ENCODE peak calls at places on chromosomes 2 and 18, in eight cellular contexts. Z is A549, Y is transverse colon, B is uterus, L is breast epithelium, U is heart left ventricle, N is GM12878, Q is K562. A is an unnamed sample.

GRCh38 chr2:128412181-128412871 is 93.7 kb upstream of the HS6ST1 start:
- DNase-seq in Z (no peak), Y (no peak), B (peak; percentile 8), L (no peak), U (peak; percentile 3), N (no peak), Q (no peak), A (no peak)

GRCh38 chr2:196162586-196163180 is 8.7 kb downstream of the STK17B start:
- DNase-seq in Z (no peak), Y (no peak), B (no peak), L (no peak), U (no peak), N (no peak), Q (no peak), A (no peak)

GRCh38 chr2:193561054-193561453 is 1366.3 kb upstream of the TMEFF2 start:
- DNase-seq in Z (no peak), Y (no peak), B (no peak), L (no peak), U (no peak), N (no peak), Q (no peak), A (no peak)

GRCh38 chr2:217654173-217654572 is 348.6 kb downstream of the TNS1 start:
- DNase-seq in Z (no peak), Y (no peak), B (no peak), L (no peak), U (no peak), N (no peak), Q (no peak), A (no peak)

GRCh38 chr2:30708491-30709290 is 98.6 kb downstream of the CAPN13 start:
- DNase-seq in Z (peak; percentile 19), Y (no peak), B (no peak), L (no peak), U (no peak), N (no peak), Q (peak; percentile 21), A (no peak)

GRCh38 chr2:238963970-238964331 is 116.1 kb downstream of the TWIST2 start:
- DNase-seq in Z (no peak), Y (no peak), B (no peak), L (no peak), U (no peak), N (no peak), Q (no peak), A (no peak)

GRCh38 chr2:237643066-237643465 is 15.7 kb downstream of the LRRFIP1 start:
- DNase-seq in Z (no peak), Y (no peak), B (no peak), L (no peak), U (no peak), N (no peak), Q (no peak), A (no peak)

GRCh38 chr2:159615936-159616733 is at the start of gene BAZ2B:
- DNase-seq in Z (peak; percentile 31), Y (peak; percentile 64), B (peak; percentile 56), L (no peak), U (peak; percentile 38), N (no peak), Q (peak; percentile 65), A (peak; percentile 63)

GRCh38 chr2:38751847-38752410 is 768 bp upstream of the SRSF7 start:
- DNase-seq in Z (peak; percentile 48), Y (no peak), B (no peak), L (no peak), U (no peak), N (no peak), Q (peak; percentile 57), A (no peak)

GRCh38 chr18:22975508-22975907 is 42.4 kb downstream of the RBBP8 start:
- DNase-seq in Z (no peak), Y (no peak), B (no peak), L (no peak), U (no peak), N (no peak), Q (no peak), A (no peak)

GRCh38 chr2:3527886-3528785 is 8.8 kb upstream of the ADI1 start:
- DNase-seq in Z (no peak), Y (no peak), B (no peak), L (no peak), U (no peak), N (no peak), Q (no peak), A (no peak)

GRCh38 chr2:47651296-47651695 is 131.6 kb upstream of the MSH6 start:
- DNase-seq in Z (no peak), Y (peak; percentile 13), B (no peak), L (no peak), U (no peak), N (no peak), Q (no peak), A (no peak)

GRCh38 chr2:29241341-29241740 is 126.1 kb downstream of the CLIP4 start:
- DNase-seq in Z (no peak), Y (no peak), B (no peak), L (no peak), U (no peak), N (no peak), Q (no peak), A (no peak)

GRCh38 chr2:114085992-114086391 is 196.1 kb downstream of the ACTR3 start:
- DNase-seq in Z (no peak), Y (no peak), B (no peak), L (no peak), U (no peak), N (no peak), Q (no peak), A (no peak)

GRCh38 chr2:55232863-55233657 is 572 bp downstream of the RPS27A start:
- DNase-seq in Z (no peak), Y (peak; percentile 57), B (peak; percentile 48), L (no peak), U (peak; percentile 27), N (no peak), Q (peak; percentile 37), A (peak; percentile 72)

GRCh38 chr18:2883137-2883671 is 36.4 kb downstream of the EMILIN2 start:
- DNase-seq in Z (no peak), Y (peak; percentile 19), B (peak; percentile 40), L (no peak), U (no peak), N (no peak), Q (no peak), A (no peak)

GRCh38 chr18:2880473-2880872 is 33.7 kb downstream of the EMILIN2 start:
- DNase-seq in Z (no peak), Y (no peak), B (no peak), L (no peak), U (no peak), N (no peak), Q (no peak), A (no peak)

GRCh38 chr18:2882201-2882600 is 35.4 kb downstream of the EMILIN2 start:
- DNase-seq in Z (no peak), Y (no peak), B (no peak), L (no peak), U (no peak), N (no peak), Q (no peak), A (no peak)

GRCh38 chr18:2881088-2881487 is 34.3 kb downstream of the EMILIN2 start:
- DNase-seq in Z (no peak), Y (no peak), B (no peak), L (no peak), U (no peak), N (no peak), Q (no peak), A (no peak)

DNA sequence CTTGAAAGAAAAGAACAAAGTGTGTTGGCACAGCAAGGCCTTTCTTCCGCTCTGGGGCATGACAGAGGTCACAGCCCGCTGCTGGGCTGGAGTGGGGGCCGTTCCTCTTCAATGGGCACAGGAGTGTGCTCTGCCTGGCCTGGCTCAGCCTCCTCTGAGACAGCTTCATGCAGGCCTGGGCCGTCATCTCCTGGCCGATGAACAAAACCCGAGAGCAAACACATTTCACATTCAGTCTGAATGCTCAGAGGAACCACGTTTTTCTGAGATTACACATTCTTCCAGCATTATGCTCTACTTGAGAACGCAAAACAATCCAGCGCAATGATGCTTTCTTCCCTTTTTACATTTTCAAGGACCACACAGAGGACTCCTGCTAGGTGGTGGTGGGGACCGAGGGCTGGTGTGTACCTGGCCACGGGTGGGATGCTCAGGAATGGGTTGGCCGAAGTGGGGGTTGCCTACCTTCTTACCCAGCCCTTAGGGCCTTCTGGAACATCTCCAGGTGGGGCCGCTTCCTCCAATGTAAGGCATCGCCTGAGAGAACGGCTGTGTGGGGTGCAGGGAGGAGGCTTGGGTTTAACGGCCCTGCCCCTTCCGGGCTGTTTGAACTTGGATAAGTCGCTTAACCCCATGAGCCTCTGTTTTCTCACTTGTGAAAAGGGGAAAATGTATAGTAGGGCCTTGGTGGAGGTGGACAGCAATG is 34.8 kb downstream of the EMILIN2 start:
- DNase-seq in Z (no peak), Y (peak; percentile 43), B (peak; percentile 95), L (no peak), U (no peak), N (no peak), Q (no peak), A (no peak)
- H3K27ac ChIP-seq in Z (no peak overlapping the region), Y (peak overlapping the region; percentile 51), B (peak overlapping the region; percentile 98), L (peak overlapping the region; percentile 75), U (no peak overlapping the region), N (no peak overlapping the region), Q (no peak overlapping the region), A (no peak overlapping the region)

DNA sequence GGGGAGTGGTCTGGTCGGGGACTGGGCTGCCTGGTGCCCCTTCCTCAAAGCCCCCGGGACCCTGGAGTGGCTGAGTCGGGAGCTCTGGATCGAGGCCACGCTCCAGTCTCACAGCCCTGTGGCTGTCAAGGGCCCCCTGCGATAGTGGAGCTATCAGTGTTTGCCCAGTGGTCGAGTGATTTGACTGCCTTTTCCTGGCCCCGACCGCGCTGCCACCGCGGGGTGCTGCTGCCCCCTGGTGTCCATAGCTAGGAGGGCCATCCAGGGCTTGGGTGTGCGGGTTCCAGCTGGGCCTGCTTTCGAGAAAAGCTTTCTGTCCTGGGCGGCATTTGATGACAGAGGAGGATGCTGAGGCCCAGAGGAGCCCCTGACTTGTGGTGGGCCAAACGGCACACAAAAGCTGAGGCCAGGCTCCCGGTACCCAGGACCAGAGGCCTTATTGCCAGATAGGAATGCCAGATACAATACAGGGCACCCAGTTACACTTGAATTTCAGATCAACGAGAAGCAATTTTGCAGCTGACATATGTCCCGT is 13.2 kb downstream of the ODC1 start:
- DNase-seq in Z (peak; percentile 91), Y (peak; percentile 81), B (peak; percentile 72), L (peak; percentile 64), U (peak; percentile 70), N (no peak), Q (peak; percentile 91), A (peak; percentile 84)
- TF ChIP-seq POLR2A in Z (no peak), Y (no peak), B (no peak), L (no peak), U (no peak), N (no peak), Q (no peak), A (no peak)

GRCh38 chr2:101805146-101806088 is 107.9 kb downstream of the MAP4K4 start:
- DNase-seq in Z (peak; percentile 6), Y (no peak), B (peak; percentile 41), L (no peak), U (peak; percentile 32), N (no peak), Q (no peak), A (no peak)
- H3K4me1 ChIP-seq in Z (peaks cover 63% of the 10 kb centered on the region), Y (peaks cover 31% of the 10 kb centered on the region), B (peaks cover 5% of the 10 kb centered on the region), L (peaks cover 5% of the 10 kb centered on the region), U (peaks cover 36% of the 10 kb centered on the region), N (peaks cover 2% of the 10 kb centered on the region), Q (peaks cover 13% of the 10 kb centered on the region), A (peaks cover 6% of the 10 kb centered on the region)

DNA sequence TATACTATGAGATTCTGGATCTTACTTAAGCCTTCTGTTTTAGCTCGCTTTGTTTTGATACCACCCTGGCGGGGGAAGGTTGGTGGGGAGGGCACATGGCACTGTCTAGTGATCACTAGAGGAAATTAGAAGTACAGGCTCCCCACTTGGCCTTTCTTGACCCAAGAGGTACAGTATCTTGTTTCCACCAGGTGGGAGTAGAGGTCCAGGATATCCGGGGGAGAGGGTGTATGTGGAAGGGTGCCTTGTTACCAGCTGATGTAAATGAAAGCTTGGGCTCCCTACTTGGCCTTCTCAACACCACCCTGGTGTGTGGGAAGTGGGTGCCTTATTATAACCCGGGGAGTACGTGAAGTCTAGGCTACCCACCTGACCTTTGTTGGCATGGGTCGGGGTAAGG is 7.5 kb downstream of the GALNT1 start:
- DNase-seq in Z (no peak), Y (no peak), B (no peak), L (no peak), U (no peak), N (no peak), Q (peak; percentile 30), A (no peak)
- H3K27ac ChIP-seq in Z (no peak overlapping the region), Y (no peak overlapping the region), B (no peak overlapping the region), L (no peak overlapping the region), U (no peak overlapping the region), N (no peak overlapping the region), Q (no peak overlapping the region), A (no peak overlapping the region)

A was measured in adrenal gland.